ENCODE peak calls at places on chromosomes 5 and 9, in four cellular contexts. One of them, this sample, is unnamed.
A peak's percentile ranks its signal among the peaks of the same experiment; 100 is the strongest.

GRCh38 chr5:52789378-52789777 is 1.7 kb downstream of the ITGA1 start:
- DNase-seq in WTC11: no peak
- DNase-seq in CD8-positive, alpha-beta T cell: no peak
- DNase-seq in Panc1: no peak
- DNase-seq in this sample: no peak

GRCh38 chr9:118362123-118362522 is 657.9 kb downstream of the TLR4 start:
- DNase-seq in WTC11: no peak
- DNase-seq in CD8-positive, alpha-beta T cell: no peak
- DNase-seq in Panc1: no peak
- DNase-seq in this sample: no peak

GRCh38 chr5:175736652-175737051 is 78.8 kb downstream of the HRH2 start:
- DNase-seq in WTC11: no peak
- DNase-seq in CD8-positive, alpha-beta T cell: no peak
- DNase-seq in Panc1: no peak
- DNase-seq in this sample: no peak

GRCh38 chr9:88789785-88790184 is 201.5 kb upstream of the S1PR3 start:
- DNase-seq in WTC11: no peak
- DNase-seq in CD8-positive, alpha-beta T cell: no peak
- DNase-seq in Panc1: no peak
- DNase-seq in this sample: no peak

GRCh38 chr9:121870271-121870670 is 218.8 kb downstream of the DAB2IP start:
- DNase-seq in WTC11: no peak
- DNase-seq in CD8-positive, alpha-beta T cell: no peak
- DNase-seq in Panc1: no peak
- DNase-seq in this sample: peak; percentile 23

GRCh38 chr5:43389679-43390329 is 22.4 kb downstream of the CCL28 start:
- DNase-seq in WTC11: peak; percentile 39
- DNase-seq in CD8-positive, alpha-beta T cell: peak; percentile 11
- DNase-seq in Panc1: peak; percentile 88
- DNase-seq in this sample: no peak

GRCh38 chr5:78360674-78361225 is 333 bp downstream of the SCAMP1 start:
- DNase-seq in WTC11: no peak
- DNase-seq in CD8-positive, alpha-beta T cell: peak; percentile 59
- DNase-seq in Panc1: no peak
- DNase-seq in this sample: peak; percentile 66

GRCh38 chr5:174323878-174324281 is 278.4 kb downstream of the NSG2 start:
- DNase-seq in WTC11: peak; percentile 74
- DNase-seq in CD8-positive, alpha-beta T cell: no peak
- DNase-seq in Panc1: peak; percentile 17
- DNase-seq in this sample: no peak

GRCh38 chr9:3708751-3709150 is 182.9 kb upstream of the RFX3 start:
- DNase-seq in WTC11: no peak
- DNase-seq in CD8-positive, alpha-beta T cell: no peak
- DNase-seq in Panc1: no peak
- DNase-seq in this sample: no peak

GRCh38 chr5:179836225-179837019 is 15.7 kb downstream of the SQSTM1 start:
- DNase-seq in WTC11: no peak
- DNase-seq in CD8-positive, alpha-beta T cell: peak; percentile 43
- DNase-seq in Panc1: no peak
- DNase-seq in this sample: no peak
- TF ChIP-seq CTCF in WTC11: no peak
- TF ChIP-seq CTCF in CD8-positive, alpha-beta T cell: no peak
- TF ChIP-seq CTCF in Panc1: no peak
- TF ChIP-seq CTCF in this sample: no peak

GRCh38 chr5:7894439-7894838 is 25.5 kb downstream of the MTRR start:
- DNase-seq in WTC11: no peak
- DNase-seq in CD8-positive, alpha-beta T cell: no peak
- DNase-seq in Panc1: no peak
- DNase-seq in this sample: no peak

GRCh38 chr5:7902201-7902600 is 33.3 kb downstream of the MTRR start:
- DNase-seq in WTC11: no peak
- DNase-seq in CD8-positive, alpha-beta T cell: no peak
- DNase-seq in Panc1: no peak
- DNase-seq in this sample: no peak

GRCh38 chr5:7894860-7895259 is 25.9 kb downstream of the MTRR start:
- DNase-seq in WTC11: no peak
- DNase-seq in CD8-positive, alpha-beta T cell: no peak
- DNase-seq in Panc1: no peak
- DNase-seq in this sample: no peak

GRCh38 chr5:7897014-7897600 is 28.2 kb downstream of the MTRR start:
- DNase-seq in WTC11: peak; percentile 58
- DNase-seq in CD8-positive, alpha-beta T cell: no peak
- DNase-seq in Panc1: no peak
- DNase-seq in this sample: no peak
- TF ChIP-seq CTCF in WTC11: no peak
- TF ChIP-seq CTCF in CD8-positive, alpha-beta T cell: no peak
- TF ChIP-seq CTCF in Panc1: peak; percentile 39
- TF ChIP-seq CTCF in this sample: peak; percentile 53

DNA sequence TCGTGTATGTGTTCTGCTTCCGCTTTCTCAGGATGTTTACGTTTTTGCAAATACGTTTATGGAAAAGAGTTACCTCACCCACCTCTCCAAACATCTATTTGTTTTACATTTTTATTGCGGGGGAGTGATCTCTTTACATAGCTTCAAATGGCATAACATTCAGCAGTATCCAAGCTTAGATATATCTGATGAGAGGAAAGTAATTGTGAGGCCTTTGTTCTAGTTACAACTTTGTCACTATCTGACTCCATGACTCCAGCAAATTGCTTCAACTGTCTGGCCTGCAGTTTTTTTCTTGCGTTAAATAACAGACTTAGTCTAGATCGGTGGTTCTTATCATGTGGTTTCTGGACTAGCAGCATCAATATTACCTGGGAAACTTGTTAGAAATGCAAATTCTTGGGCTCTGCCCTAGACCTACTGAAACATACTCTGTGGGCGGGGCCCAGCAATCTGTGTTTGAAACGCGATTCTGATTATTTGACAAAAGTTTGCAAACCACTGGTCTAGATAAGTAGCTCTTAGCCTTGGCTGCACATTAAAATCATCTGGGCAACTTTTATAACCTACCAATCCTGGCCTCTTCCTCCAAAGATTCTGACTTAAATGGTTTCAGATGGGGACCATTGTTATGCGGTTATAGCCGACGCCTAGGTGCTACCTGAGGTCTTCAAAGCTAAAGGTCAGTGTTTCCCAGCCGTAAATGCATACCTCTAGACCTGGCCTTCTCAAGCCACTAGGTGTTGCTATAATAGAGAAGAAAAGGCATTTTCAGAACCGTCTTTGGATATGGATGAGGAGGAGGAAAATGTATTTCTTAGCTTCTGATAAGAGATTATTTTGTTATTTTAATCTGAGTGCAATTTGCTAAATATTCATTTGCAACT is 73.9 kb downstream of the C9orf85 start:
- DNase-seq in WTC11: no peak
- DNase-seq in CD8-positive, alpha-beta T cell: no peak
- DNase-seq in Panc1: no peak
- DNase-seq in this sample: no peak
- TF ChIP-seq CTCF in WTC11: no peak
- TF ChIP-seq CTCF in CD8-positive, alpha-beta T cell: no peak
- TF ChIP-seq CTCF in Panc1: peak; percentile 38
- TF ChIP-seq CTCF in this sample: no peak

GRCh38 chr5:98734646-98735045 is 38.8 kb upstream of the RGMB start:
- DNase-seq in WTC11: no peak
- DNase-seq in CD8-positive, alpha-beta T cell: no peak
- DNase-seq in Panc1: no peak
- DNase-seq in this sample: no peak
- TF ChIP-seq CTCF in WTC11: no peak
- TF ChIP-seq CTCF in CD8-positive, alpha-beta T cell: no peak
- TF ChIP-seq CTCF in Panc1: peak; percentile 28
- TF ChIP-seq CTCF in this sample: peak; percentile 12

This sample was measured in RWPE2.